ENCODE peak calls at places on chromosomes 6 and 20, in seven cellular contexts. Y, G, W, N, X, B and O are unnamed samples.

GRCh38 chr6:39927159-39927558 is 7.1 kb downstream of the MOCS1 start:
- DNase-seq in Y (no peak), G (no peak), B (no peak), W (peak; percentile 69), X (no peak), N (no peak), O (no peak)

GRCh38 chr6:152050451-152051195 is 243.1 kb downstream of the ESR1 start:
- DNase-seq in Y (no peak), X (no peak), N (no peak), W (no peak), G (no peak), B (no peak), O (no peak)

GRCh38 chr20:17602493-17602892 is 32.6 kb downstream of the DSTN start:
- DNase-seq in N (no peak), G (no peak), X (no peak), Y (no peak), W (no peak), B (no peak), O (no peak)

GRCh38 chr6:20483902-20484497 is 50.3 kb upstream of the CDKAL1 start:
- DNase-seq in W (no peak), B (no peak), X (no peak), G (no peak), Y (no peak), N (no peak), O (no peak)

GRCh38 chr6:99246602-99247001 is 102.9 kb downstream of the FAXC start:
- DNase-seq in X (no peak), N (no peak), W (no peak), Y (no peak), G (no peak), B (no peak), O (no peak)

GRCh38 chr6:79993012-79993910 is 11.2 kb upstream of the TTK start:
- DNase-seq in B (no peak), G (no peak), W (no peak), Y (no peak), X (no peak), N (no peak), O (no peak)

GRCh38 chr6:161788531-161788930 is 514.7 kb upstream of the AGPAT4 start:
- DNase-seq in X (no peak), G (no peak), N (no peak), Y (no peak), B (no peak), W (no peak), O (no peak)

GRCh38 chr20:676315-676937 is 824 bp upstream of the SCRT2 start:
- DNase-seq in W (no peak), G (no peak), N (no peak), X (no peak), Y (no peak), B (no peak), O (no peak)

GRCh38 chr6:158040051-158040803 is 58.6 kb downstream of the SYNJ2 start:
- DNase-seq in W (peak; percentile 82), N (no peak), X (peak; percentile 99), Y (no peak), G (peak; percentile 9), B (peak; percentile 56), O (no peak)

GRCh38 chr20:54649511-54649962 is 174.1 kb downstream of the DOK5 start:
- DNase-seq in B (peak; percentile 52), Y (peak; percentile 78), G (peak; percentile 76), W (no peak), X (peak; percentile 84), N (peak; percentile 80), O (peak; percentile 87)

GRCh38 chr6:42021847-42022754 is 28.2 kb upstream of the TAF8 start:
- DNase-seq in X (peak; percentile 55), Y (no peak), G (no peak), W (no peak), B (peak; percentile 66), N (no peak), O (no peak)

GRCh38 chr6:30722280-30723112 is 2.3 kb downstream of the TUBB start:
- DNase-seq in X (peak; percentile 83), G (peak; percentile 90), B (peak; percentile 66), N (no peak), Y (peak; percentile 73), W (peak; percentile 88), O (peak; percentile 64)

GRCh38 chr6:12335717-12336116 is 45.6 kb downstream of the EDN1 start:
- DNase-seq in N (no peak), W (no peak), Y (no peak), X (no peak), G (no peak), B (no peak), O (no peak)
- TF ChIP-seq CTCF in N (no peak), W (no peak), Y (no peak), X (no peak), G (no peak), B (no peak), O (no peak)

GRCh38 chr6:37653933-37654565 is 43.6 kb downstream of the MDGA1 start:
- DNase-seq in N (no peak), B (peak; percentile 72), G (no peak), W (no peak), X (peak; percentile 11), Y (no peak), O (no peak)
- TF ChIP-seq CTCF in N (peak; percentile 63), B (peak; percentile 47), G (peak; percentile 53), W (no peak), X (peak; percentile 61), Y (peak; percentile 66), O (peak; percentile 78)

GRCh38 chr6:143536866-143537691 is 25.6 kb upstream of the FUCA2 start:
- DNase-seq in Y (peak; percentile 53), X (peak; percentile 46), N (no peak), B (peak; percentile 58), G (peak; percentile 86), W (peak; percentile 75), O (peak; percentile 66)
- TF ChIP-seq CTCF in Y (peak; percentile 56), X (peak; percentile 69), N (peak; percentile 47), B (peak; percentile 52), G (peak; percentile 57), W (peak; percentile 37), O (no peak)

DNA sequence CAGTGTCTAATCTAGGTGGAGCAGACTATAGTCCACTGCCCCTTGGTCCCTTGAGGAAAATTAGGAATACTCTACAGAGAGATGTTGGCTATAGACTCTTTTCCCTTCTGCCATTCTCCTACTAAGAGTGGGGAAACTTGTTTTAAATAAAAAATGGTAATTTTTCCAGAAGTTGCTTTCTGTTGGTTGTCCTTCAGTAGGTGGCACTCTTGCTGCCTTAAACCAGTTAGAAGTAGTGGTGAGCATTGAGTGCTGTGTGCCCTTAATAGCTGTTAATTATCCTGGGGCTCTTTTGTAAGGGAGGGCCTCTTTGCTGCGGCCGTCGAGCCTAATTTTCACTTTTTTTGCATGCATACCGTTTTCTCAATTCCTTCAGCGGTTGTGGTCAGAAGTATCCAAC is 2.8 kb downstream of the CMTR1 start:
- DNase-seq in W (no peak), G (no peak), Y (no peak), B (no peak), N (no peak), X (no peak), O (no peak)
- TF ChIP-seq CTCF in W (no peak), G (no peak), Y (no peak), B (peak; percentile 16), N (no peak), X (no peak), O (no peak)

GRCh38 chr6:10256113-10256690 is 158.7 kb downstream of the TFAP2A start:
- DNase-seq in Y (no peak), B (peak; percentile 11), N (no peak), X (peak; percentile 12), G (no peak), W (no peak), O (no peak)
- TF ChIP-seq CTCF in Y (peak; percentile 56), B (peak; percentile 22), N (peak; percentile 44), X (peak; percentile 46), G (peak; percentile 31), W (no peak), O (peak; percentile 83)

DNA sequence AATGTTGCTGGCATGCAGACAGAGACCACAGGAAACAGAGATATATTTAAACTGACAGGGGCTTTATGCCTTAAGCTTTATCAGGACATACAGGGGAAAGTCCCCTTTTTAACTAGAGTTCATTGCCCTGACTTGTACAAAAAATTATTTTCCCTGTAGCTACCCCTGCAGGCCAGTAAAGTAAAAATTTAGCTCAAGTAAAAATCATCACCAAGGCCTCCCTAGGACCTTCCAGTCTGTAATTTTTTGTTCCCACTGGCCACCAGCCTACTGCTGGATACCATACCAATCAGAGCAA is 711.9 kb upstream of the NRSN1 start:
- DNase-seq in N (no peak), Y (no peak), X (peak; percentile 67), G (no peak), W (no peak), B (peak; percentile 8), O (no peak)
- TF ChIP-seq CTCF in N (peak; percentile 45), Y (peak; percentile 25), X (peak; percentile 13), G (peak; percentile 8), W (no peak), B (no peak), O (peak; percentile 40)

GRCh38 chr6:359261-360035 is 32.1 kb upstream of the IRF4 start:
- DNase-seq in N (no peak), Y (no peak), X (no peak), G (no peak), W (no peak), B (no peak), O (no peak)
- TF ChIP-seq CTCF in N (no peak), Y (no peak), X (no peak), G (no peak), W (no peak), B (no peak), O (no peak)

DNA sequence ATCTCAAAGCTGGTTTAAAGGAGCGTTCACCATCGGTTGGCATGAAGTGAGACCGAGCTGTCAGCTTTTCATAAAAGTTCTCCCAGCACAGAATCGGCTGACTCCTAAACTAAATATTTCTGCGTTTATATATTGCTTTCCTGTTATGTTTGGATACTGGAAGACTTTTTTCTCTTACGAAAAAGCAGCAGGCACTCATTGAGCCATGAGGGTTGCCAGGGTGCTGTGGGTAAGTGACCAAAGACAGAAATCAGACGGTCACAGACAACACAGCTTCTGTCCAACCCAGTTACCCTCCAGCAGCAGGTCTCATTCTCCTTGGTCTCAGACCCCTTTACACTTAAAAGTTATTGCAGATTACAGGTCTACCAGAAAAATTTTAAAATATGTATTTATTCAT is 113.7 kb downstream of the FAM120B start:
- DNase-seq in G (no peak), B (no peak), W (no peak), N (no peak), X (no peak), Y (no peak), O (no peak)
- TF ChIP-seq CTCF in G (no peak), B (no peak), W (no peak), N (no peak), X (no peak), Y (no peak), O (no peak)

GRCh38 chr6:129059650-129060049 is 176.7 kb downstream of the LAMA2 start:
- DNase-seq in B (no peak), X (no peak), N (no peak), Y (no peak), W (no peak), G (no peak), O (no peak)
- TF ChIP-seq CTCF in B (no peak), X (no peak), N (no peak), Y (no peak), W (no peak), G (no peak), O (no peak)